ENCODE peak calls at places on chromosome 18, in five cellular contexts. R is A673, T is H9, K is IMR-90, I is omental fat pad. B is an unnamed sample.

GRCh38 chr18:76126327-76126726 is 368.7 kb downstream of the ZNF516 start:
- DNase-seq in R (no peak), K (no peak), I (no peak), T (peak; percentile 60), B (no peak)

GRCh38 chr18:48360376-48361021 is 48.7 kb downstream of the ZBTB7C start:
- DNase-seq in I (no peak), K (no peak), R (no peak), T (no peak), B (no peak)

GRCh38 chr18:80198994-80199748 is 48.1 kb downstream of the PARD6G start:
- DNase-seq in I (no peak), R (no peak), T (no peak), K (no peak), B (peak; percentile 7)

GRCh38 chr18:44079602-44080001 is 601.1 kb upstream of the SETBP1 start:
- DNase-seq in T (no peak), I (no peak), R (peak; percentile 6), K (peak; percentile 70), B (no peak)

GRCh38 chr18:12904012-12904516 is 20.0 kb upstream of the PTPN2 start:
- DNase-seq in T (no peak), I (no peak), K (no peak), R (peak; percentile 31), B (no peak)

GRCh38 chr18:40864846-40865245 is 1090.2 kb upstream of the PIK3C3 start:
- DNase-seq in K (no peak), T (no peak), I (no peak), R (no peak), B (no peak)

GRCh38 chr18:24741961-24742738 is 281.7 kb downstream of the HRH4 start:
- DNase-seq in R (no peak), T (no peak), I (no peak), K (peak; percentile 74), B (no peak)

GRCh38 chr18:22856870-22857269 is 76.3 kb upstream of the RBBP8 start:
- DNase-seq in I (no peak), T (peak; percentile 52), R (no peak), K (no peak), B (no peak)

GRCh38 chr18:72783517-72783916 is 84.3 kb downstream of the NETO1 start:
- DNase-seq in R (no peak), K (no peak), T (no peak), I (no peak), B (no peak)

GRCh38 chr18:50578651-50579050 is 18.8 kb downstream of the MAPK4 start:
- DNase-seq in K (no peak), T (no peak), R (no peak), I (no peak), B (no peak)

GRCh38 chr18:55996726-55997125 is 408.7 kb upstream of the TCF4 start:
- DNase-seq in R (no peak), I (no peak), K (no peak), T (no peak), B (no peak)

GRCh38 chr18:55998071-55998522 is 410.1 kb upstream of the TCF4 start:
- DNase-seq in T (peak; percentile 41), I (no peak), R (peak; percentile 4), K (peak; percentile 56), B (no peak)

GRCh38 chr18:56000041-56000440 is 412.0 kb upstream of the TCF4 start:
- DNase-seq in K (no peak), R (no peak), I (no peak), T (no peak), B (no peak)

GRCh38 chr18:55999641-56000040 is 411.6 kb upstream of the TCF4 start:
- DNase-seq in R (no peak), T (no peak), I (no peak), K (no peak), B (no peak)

GRCh38 chr18:55997156-55997561 is 409.2 kb upstream of the TCF4 start:
- DNase-seq in R (peak; percentile 11), I (no peak), K (no peak), T (no peak), B (no peak)
- TF ChIP-seq CTCF in R (no peak), I (no peak), K (no peak), T (peak; percentile 30), B (no peak)

DNA sequence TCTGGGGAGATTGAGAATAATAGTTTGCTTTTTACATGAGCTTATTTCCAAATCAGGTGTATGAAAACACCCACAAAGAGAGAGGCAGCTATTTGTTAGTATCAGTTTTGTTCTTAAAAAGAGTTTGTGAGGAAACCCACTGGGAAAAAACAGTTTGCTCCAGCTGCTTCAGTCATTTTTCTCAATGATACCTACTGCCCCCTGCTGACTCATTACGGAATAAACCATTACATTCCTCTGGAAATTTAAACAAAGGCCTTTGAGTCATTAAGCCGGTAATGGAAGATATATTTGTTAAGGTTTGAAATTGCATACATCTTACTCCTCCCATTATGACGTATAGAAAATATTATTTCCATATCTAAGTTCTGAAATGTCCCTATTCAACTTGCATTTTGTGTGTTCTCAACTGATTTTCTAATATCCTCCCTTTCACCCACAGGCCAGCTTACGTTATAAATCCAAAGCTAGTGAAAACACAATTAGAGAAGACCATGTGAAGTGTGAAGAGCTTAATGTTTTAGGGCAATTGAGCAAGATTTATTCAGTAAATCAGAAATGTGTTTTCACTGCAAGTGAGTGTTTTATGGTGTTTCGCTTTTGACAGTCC is 761.6 kb downstream of the DSC3 start:
- DNase-seq in K (peak; percentile 59), I (no peak), T (no peak), R (peak; percentile 75), B (no peak)
- TF ChIP-seq CTCF in K (peak; percentile 70), I (no peak), T (peak; percentile 81), R (peak; percentile 74), B (peak; percentile 86)

GRCh38 chr18:26103579-26103978 is 13.2 kb upstream of the SS18 start:
- DNase-seq in I (no peak), T (peak; percentile 72), K (no peak), R (peak; percentile 13), B (no peak)
- TF ChIP-seq CTCF in I (no peak), T (peak; percentile 80), K (no peak), R (peak; percentile 37), B (no peak)

GRCh38 chr18:55322176-55322735 is 265.7 kb downstream of the TCF4 start:
- DNase-seq in R (peak; percentile 95), T (peak; percentile 76), I (peak; percentile 49), K (peak; percentile 96), B (peak; percentile 39)
- TF ChIP-seq CTCF in R (no peak), T (no peak), I (no peak), K (peak; percentile 14), B (no peak)

DNA sequence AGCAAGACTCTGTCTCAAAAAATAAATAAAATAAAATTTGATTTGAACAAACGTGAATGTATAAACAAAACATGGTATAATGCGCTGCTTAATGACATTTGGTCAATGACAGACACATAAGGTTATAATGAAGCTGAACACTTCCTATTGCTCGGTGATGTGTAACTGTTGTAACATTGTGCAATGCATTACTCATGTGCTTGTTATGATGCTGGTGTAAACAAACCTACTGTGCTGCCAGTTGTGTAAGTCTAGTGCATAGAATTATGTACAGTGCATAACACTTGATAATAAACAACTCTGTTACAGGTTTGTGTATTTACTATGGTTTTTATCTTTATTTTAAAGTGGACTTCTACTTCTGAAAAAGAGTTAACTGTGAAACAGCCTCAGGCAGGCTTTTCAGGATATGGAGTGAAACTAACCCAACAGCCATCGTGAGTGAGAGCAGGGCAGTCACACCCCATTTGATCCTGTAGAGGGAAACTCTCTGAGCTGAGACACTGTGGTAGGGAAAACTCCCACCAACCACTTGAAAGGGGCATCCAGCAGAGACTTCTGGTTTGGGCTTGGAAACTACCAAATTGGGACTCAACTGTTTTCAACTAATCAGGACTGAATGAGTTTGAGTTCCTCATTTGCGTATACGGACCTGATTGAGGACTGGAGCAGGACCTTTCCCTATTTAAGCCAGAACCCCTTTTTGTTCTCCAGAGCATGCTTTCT is 8.7 kb upstream of the RPRD1A start:
- DNase-seq in R (no peak), K (peak; percentile 89), I (no peak), T (no peak), B (no peak)
- TF ChIP-seq CTCF in R (no peak), K (no peak), I (no peak), T (no peak), B (no peak)

GRCh38 chr18:59198215-59198614 is 21.7 kb upstream of the GRP start:
- DNase-seq in K (no peak), T (no peak), R (no peak), I (no peak), B (no peak)

GRCh38 chr18:59202258-59202820 is 17.6 kb upstream of the GRP start:
- DNase-seq in T (no peak), R (no peak), K (no peak), I (no peak), B (no peak)

GRCh38 chr18:59197636-59198035 is 22.3 kb upstream of the GRP start:
- DNase-seq in I (no peak), T (no peak), R (no peak), K (no peak), B (no peak)

GRCh38 chr18:59196161-59196560 is 23.8 kb upstream of the GRP start:
- DNase-seq in I (no peak), R (no peak), T (no peak), K (no peak), B (no peak)

GRCh38 chr18:59200787-59201186 is 19.2 kb upstream of the GRP start:
- DNase-seq in K (no peak), R (peak; percentile 61), I (no peak), T (no peak), B (no peak)
- TF ChIP-seq CTCF in K (no peak), R (peak; percentile 53), I (no peak), T (peak; percentile 42), B (no peak)

GRCh38 chr18:35588995-35589394 is 7.5 kb downstream of the GALNT1 start:
- DNase-seq in R (no peak), T (peak; percentile 65), I (no peak), K (no peak), B (no peak)
- TF ChIP-seq CTCF in R (no peak), T (peak; percentile 70), I (no peak), K (no peak), B (no peak)

GRCh38 chr18:63843008-63843407 is 44.5 kb upstream of the SERPINB2 start:
- DNase-seq in I (no peak), K (no peak), T (no peak), R (no peak), B (no peak)

GRCh38 chr18:63850010-63850409 is 37.5 kb upstream of the SERPINB2 start:
- DNase-seq in R (peak; percentile 77), K (peak; percentile 31), T (peak; percentile 43), I (no peak), B (no peak)

GRCh38 chr18:63848159-63848558 is 39.3 kb upstream of the SERPINB2 start:
- DNase-seq in T (no peak), R (peak; percentile 88), I (no peak), K (peak; percentile 75), B (no peak)

GRCh38 chr18:63844254-63844653 is 43.3 kb upstream of the SERPINB2 start:
- DNase-seq in I (no peak), R (peak; percentile 80), T (no peak), K (peak; percentile 67), B (no peak)
- TF ChIP-seq CTCF in I (no peak), R (peak; percentile 71), T (peak; percentile 69), K (peak; percentile 71), B (peak; percentile 46)

GRCh38 chr18:61869631-61870030 is 23.2 kb downstream of the RNF152 start:
- DNase-seq in T (no peak), R (no peak), K (peak; percentile 58), I (no peak), B (no peak)

GRCh38 chr18:61865466-61866165 is 27.2 kb downstream of the RNF152 start:
- DNase-seq in I (no peak), K (peak; percentile 37), R (no peak), T (no peak), B (no peak)

GRCh38 chr18:61870151-61870550 is 22.7 kb downstream of the RNF152 start:
- DNase-seq in R (peak; percentile 33), T (no peak), K (peak; percentile 92), I (no peak), B (no peak)
- TF ChIP-seq CTCF in R (no peak), T (no peak), K (no peak), I (no peak), B (no peak)

GRCh38 chr18:10442551-10442971 is 11.9 kb upstream of the APCDD1 start:
- DNase-seq in I (no peak), T (no peak), R (peak; percentile 42), K (no peak), B (no peak)
- TF ChIP-seq CTCF in I (no peak), T (no peak), R (peak; percentile 38), K (peak; percentile 19), B (no peak)